ENCODE peak calls at places on chromosomes 3 and 15, in seven cellular contexts. Q is DND-41, E is PC-3, F is GM23248, A is HepG2, U is mammary epithelial cell, C is neural progenitor cell. I is an unnamed sample. For H3K4me1 and H3K9me3, the result is how much of the 10 kb centered on the place peaks cover.

GRCh38 chr15:85976986-85977385 is 102.7 kb upstream of the AGBL1 start:
- DNase-seq in Q (no peak), E (peak), F (peak), A (no peak), U (peak), C (no peak), I (no peak)

GRCh38 chr15:98705070-98705469 is 56.7 kb downstream of the IGF1R start:
- DNase-seq in Q (no peak), E (no peak), F (no peak), A (no peak), U (no peak), C (no peak), I (no peak)

GRCh38 chr3:18868911-18869689 is 279.2 kb upstream of the KCNH8 start:
- DNase-seq in Q (no peak), E (peak), F (no peak), A (no peak), U (no peak), C (no peak), I (no peak)

GRCh38 chr15:48929611-48930170 is 34.0 kb downstream of the SHC4 start:
- DNase-seq in Q (no peak), E (peak), F (no peak), A (no peak), U (peak), C (peak), I (no peak)

GRCh38 chr3:120448707-120449650 is 1.8 kb downstream of the FSTL1 start:
- DNase-seq in Q (no peak), E (peak), F (peak), A (no peak), U (peak), C (peak), I (no peak)

GRCh38 chr15:72515591-72516389 is 41.7 kb downstream of the ARIH1 start:
- DNase-seq in Q (no peak), E (no peak), F (no peak), A (no peak), U (no peak), C (no peak), I (peak)

GRCh38 chr3:171948674-171949073 is 90.7 kb upstream of the FNDC3B start:
- DNase-seq in Q (no peak), E (peak), F (peak), A (no peak), U (no peak), C (no peak), I (no peak)

GRCh38 chr15:90619468-90619867 is 89.7 kb downstream of the CRTC3 start:
- DNase-seq in Q (no peak), E (no peak), F (no peak), A (no peak), U (no peak), C (no peak), I (no peak)

GRCh38 chr3:25856902-25857518 is 67.1 kb downstream of the OXSM start:
- DNase-seq in Q (peak), E (peak), F (peak), A (peak), U (peak), C (peak), I (peak)

GRCh38 chr3:23404241-23404640 is 201.1 kb downstream of the UBE2E2 start:
- DNase-seq in Q (no peak), E (peak), F (no peak), A (no peak), U (peak), C (no peak), I (no peak)

GRCh38 chr15:28886431-28887343 is 913 bp downstream of the APBA2 start:
- DNase-seq in Q (no peak), E (no peak), F (no peak), A (no peak), U (no peak), C (peak), I (no peak)

GRCh38 chr15:62782100-62782791 is 260.3 kb upstream of the TPM1 start:
- DNase-seq in Q (peak), E (peak), F (peak), A (peak), U (peak), C (peak), I (peak)

GRCh38 chr15:71131601-71132357 is 16.5 kb downstream of the THSD4 start:
- DNase-seq in Q (no peak), E (peak), F (peak), A (no peak), U (peak), C (no peak), I (no peak)

GRCh38 chr3:172918568-172919296 is 168.2 kb downstream of the ECT2 start:
- DNase-seq in Q (no peak), E (no peak), F (no peak), A (no peak), U (no peak), C (no peak), I (no peak)

GRCh38 chr3:140910860-140911259 is 30.8 kb upstream of the SLC25A36 start:
- DNase-seq in Q (no peak), E (peak), F (peak), A (no peak), U (no peak), C (peak), I (peak)

GRCh38 chr3:27289769-27290413 is 79.3 kb downstream of the NEK10 start:
- DNase-seq in Q (no peak), E (peak), F (peak), A (no peak), U (no peak), C (no peak), I (no peak)

GRCh38 chr3:150497956-150498355 is 48.3 kb downstream of the SERP1 start:
- DNase-seq in Q (no peak), E (peak), F (peak), A (no peak), U (peak), C (no peak), I (peak)

GRCh38 chr3:12948371-12948770 is 107.0 kb upstream of the RPL32 start:
- DNase-seq in Q (no peak), E (no peak), F (peak), A (no peak), U (peak), C (no peak), I (no peak)

GRCh38 chr3:171446801-171447578 is 13.2 kb downstream of the TNIK start:
- DNase-seq in Q (no peak), E (peak), F (peak), A (no peak), U (peak), C (no peak), I (peak)

GRCh38 chr3:134630506-134630905 is 20.3 kb downstream of the KY start:
- DNase-seq in Q (no peak), E (peak), F (peak), A (no peak), U (no peak), C (no peak), I (no peak)

GRCh38 chr15:94105760-94106159 is 125.6 kb upstream of the MCTP2 start:
- DNase-seq in Q (peak), E (no peak), F (peak), A (peak), U (peak), C (no peak), I (no peak)

GRCh38 chr15:41018534-41018933 is 65.3 kb downstream of the CHAC1 start:
- DNase-seq in Q (no peak), E (peak), F (peak), A (no peak), U (peak), C (peak), I (peak)

GRCh38 chr15:81378438-81378837 is 4.4 kb upstream of the TMC3 start:
- DNase-seq in Q (no peak), E (no peak), F (no peak), A (no peak), U (no peak), C (no peak), I (no peak)

GRCh38 chr3:120791958-120792357 is 49.4 kb downstream of the GTF2E1 start:
- DNase-seq in Q (no peak), E (peak), F (peak), A (no peak), U (peak), C (no peak), I (peak)

GRCh38 chr15:92636950-92637481 is 18.6 kb downstream of the FAM174B start:
- DNase-seq in Q (no peak), E (peak), F (no peak), A (no peak), U (peak), C (no peak), I (no peak)

GRCh38 chr3:110062711-110063110 is 725.4 kb upstream of the DPPA4 start:
- DNase-seq in Q (no peak), E (no peak), F (peak), A (no peak), U (no peak), C (no peak), I (no peak)

GRCh38 chr3:33317963-33318708 is 40.9 kb downstream of the FBXL2 start:
- DNase-seq in Q (no peak), E (peak), F (no peak), A (peak), U (no peak), C (no peak), I (peak)

GRCh38 chr3:79392479-79392878 is 375.3 kb downstream of the ROBO1 start:
- DNase-seq in Q (no peak), E (no peak), F (peak), A (no peak), U (peak), C (no peak), I (no peak)

GRCh38 chr15:49715213-49715612 is 94.4 kb downstream of the DTWD1 start:
- DNase-seq in Q (no peak), E (no peak), F (no peak), A (no peak), U (no peak), C (no peak), I (no peak)

GRCh38 chr3:10189557-10190374 is 25.0 kb downstream of the IRAK2 start:
- DNase-seq in Q (no peak), E (peak), F (peak), A (no peak), U (peak), C (no peak), I (peak)

GRCh38 chr15:67680645-67681044 is 138.1 kb downstream of the MAP2K5 start:
- DNase-seq in Q (peak), E (no peak), F (no peak), A (no peak), U (peak), C (no peak), I (peak)

GRCh38 chr15:72495007-72495406 is 20.9 kb downstream of the ARIH1 start:
- DNase-seq in Q (no peak), E (no peak), F (no peak), A (no peak), U (no peak), C (no peak), I (no peak)

GRCh38 chr3:48279926-48280325 is 39.0 kb downstream of the ZNF589 start:
- DNase-seq in Q (no peak), E (no peak), F (peak), A (no peak), U (no peak), C (no peak), I (no peak)

GRCh38 chr3:99965077-99965476 is 147.4 kb downstream of the CMSS1 start:
- DNase-seq in Q (no peak), E (peak), F (peak), A (no peak), U (peak), C (no peak), I (no peak)

GRCh38 chr15:26628879-26629529 is 143.9 kb downstream of the GABRB3 start:
- DNase-seq in Q (no peak), E (peak), F (no peak), A (no peak), U (no peak), C (peak), I (no peak)

GRCh38 chr3:174270841-174271240 is 588.3 kb upstream of the NAALADL2 start:
- DNase-seq in Q (no peak), E (peak), F (peak), A (no peak), U (peak), C (no peak), I (no peak)

GRCh38 chr3:197234947-197235914 is 63.2 kb downstream of the DLG1 start:
- DNase-seq in Q (no peak), E (no peak), F (no peak), A (no peak), U (no peak), C (no peak), I (no peak)

GRCh38 chr3:125117631-125118191 is 61.9 kb upstream of the HEG1 start:
- DNase-seq in Q (no peak), E (no peak), F (no peak), A (no peak), U (no peak), C (no peak), I (no peak)

GRCh38 chr3:153404157-153404556 is 242.1 kb downstream of the RAP2B start:
- DNase-seq in Q (no peak), E (no peak), F (peak), A (no peak), U (no peak), C (no peak), I (no peak)

GRCh38 chr3:15271785-15272381 is 60.5 kb downstream of the SH3BP5 start:
- DNase-seq in Q (peak), E (no peak), F (no peak), A (no peak), U (no peak), C (no peak), I (no peak)
- H3K4me1 ChIP-seq in Q (half or more), E (under half), F (under half), A (under half), U (under half), C (under half), I (under half)

GRCh38 chr15:79091204-79091867 is 756 bp upstream of the RASGRF1 start:
- DNase-seq in Q (no peak), E (no peak), F (peak), A (no peak), U (peak), C (peak), I (peak)

GRCh38 chr15:79090487-79091203 is at the start of gene RASGRF1:
- DNase-seq in Q (no peak), E (no peak), F (peak), A (no peak), U (peak), C (peak), I (peak)

GRCh38 chr15:79089331-79089889 is 1.2 kb downstream of the RASGRF1 start:
- DNase-seq in Q (no peak), E (no peak), F (no peak), A (no peak), U (no peak), C (peak), I (no peak)

GRCh38 chr15:79088426-79089205 is 2.0 kb downstream of the RASGRF1 start:
- DNase-seq in Q (peak), E (no peak), F (no peak), A (no peak), U (no peak), C (no peak), I (no peak)

DNA sequence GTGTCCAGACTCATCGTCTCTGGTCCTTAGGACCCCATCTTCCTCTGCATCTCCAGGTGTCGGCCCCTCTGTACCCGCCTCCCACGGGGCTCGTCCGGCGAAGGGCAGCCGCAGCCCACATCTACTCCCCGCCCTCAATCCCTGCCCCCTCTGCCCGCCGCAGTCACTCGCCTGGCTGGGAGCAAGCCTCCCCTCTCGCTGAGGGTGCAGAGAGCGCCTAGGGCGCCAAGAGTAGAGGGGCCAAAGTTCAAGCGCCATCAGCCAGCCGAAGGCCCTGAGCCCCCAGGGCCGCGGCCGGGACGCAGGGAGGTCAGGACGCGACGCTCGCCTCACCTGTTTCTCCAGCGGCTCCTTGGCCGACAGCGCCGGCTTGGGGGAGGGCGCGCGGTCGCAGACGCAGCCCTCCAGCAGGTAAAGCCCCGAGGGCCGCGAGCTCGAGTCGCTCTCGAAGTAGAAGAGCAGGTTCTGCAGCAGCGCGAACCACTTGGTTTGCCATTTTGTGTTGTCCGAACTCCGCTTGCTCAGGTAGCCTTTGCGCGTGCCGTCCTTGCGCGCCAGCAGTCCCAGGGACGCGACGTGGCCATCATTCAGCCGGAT is 592 bp downstream of the RASGRF1 start:
- DNase-seq in Q (no peak), E (no peak), F (no peak), A (no peak), U (peak), C (peak), I (peak)
- TF ChIP-seq EZH2 in Q (no peak), E (no peak), F (peak), A (no peak), U (no peak), C (peak), I (peak)

DNA sequence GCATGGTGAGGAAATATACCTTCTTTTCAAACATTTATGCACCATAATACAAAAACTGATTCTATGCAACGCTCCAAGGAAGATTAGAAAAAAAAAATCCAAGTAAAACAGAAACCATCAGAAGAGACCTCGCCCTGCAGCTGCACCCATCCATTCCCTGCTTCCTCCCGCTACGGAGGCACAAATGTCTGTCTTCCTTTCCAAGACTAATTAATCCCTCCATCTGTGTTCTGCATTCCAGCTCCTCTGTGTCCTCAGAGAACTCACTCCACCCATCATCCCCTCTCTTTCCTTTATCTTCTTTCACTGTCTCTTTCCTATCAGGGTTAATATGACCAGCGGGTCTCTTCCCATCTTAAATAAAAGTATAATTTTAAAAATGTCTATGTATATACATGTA is 196.1 kb downstream of the ADAMTSL3 start:
- DNase-seq in Q (no peak), E (no peak), F (no peak), A (no peak), U (no peak), C (peak), I (no peak)
- H3K9me3 ChIP-seq in Q (under half), E (under half), F (under half), A (under half), U (under half), C (under half), I (under half)

DNA sequence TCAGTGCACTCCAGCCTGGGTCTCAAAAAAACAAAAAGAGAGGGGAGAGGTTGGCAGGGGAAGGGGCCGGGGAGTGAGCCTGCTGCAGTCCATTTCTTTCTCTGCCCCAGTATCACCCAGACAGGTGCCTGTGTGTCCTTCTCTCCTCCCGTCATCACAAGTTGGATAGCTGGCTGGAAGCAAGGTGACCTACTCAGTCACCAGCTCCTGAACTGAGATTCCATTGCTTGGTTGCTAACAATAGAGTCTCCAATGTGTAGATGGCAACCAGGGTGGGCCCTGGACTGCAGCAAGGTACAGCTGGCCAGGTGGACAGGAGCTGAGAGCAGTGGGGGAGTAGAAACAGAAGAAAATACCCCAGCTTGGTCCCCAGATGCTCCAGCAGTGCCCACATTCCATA is 4.6 kb downstream of the LRRC2 start:
- DNase-seq in Q (no peak), E (no peak), F (no peak), A (no peak), U (no peak), C (no peak), I (no peak)
- H3K4me1 ChIP-seq in Q (under half), E (under half), F (under half), A (under half), U (under half), C (under half), I (under half)

GRCh38 chr15:57296473-57297162 is 79.7 kb upstream of the CGNL1 start:
- DNase-seq in Q (no peak), E (no peak), F (no peak), A (no peak), U (peak), C (no peak), I (no peak)
- TF ChIP-seq EZH2 in Q (no peak), E (no peak), F (no peak), A (no peak), U (no peak), C (no peak), I (no peak)

DNA sequence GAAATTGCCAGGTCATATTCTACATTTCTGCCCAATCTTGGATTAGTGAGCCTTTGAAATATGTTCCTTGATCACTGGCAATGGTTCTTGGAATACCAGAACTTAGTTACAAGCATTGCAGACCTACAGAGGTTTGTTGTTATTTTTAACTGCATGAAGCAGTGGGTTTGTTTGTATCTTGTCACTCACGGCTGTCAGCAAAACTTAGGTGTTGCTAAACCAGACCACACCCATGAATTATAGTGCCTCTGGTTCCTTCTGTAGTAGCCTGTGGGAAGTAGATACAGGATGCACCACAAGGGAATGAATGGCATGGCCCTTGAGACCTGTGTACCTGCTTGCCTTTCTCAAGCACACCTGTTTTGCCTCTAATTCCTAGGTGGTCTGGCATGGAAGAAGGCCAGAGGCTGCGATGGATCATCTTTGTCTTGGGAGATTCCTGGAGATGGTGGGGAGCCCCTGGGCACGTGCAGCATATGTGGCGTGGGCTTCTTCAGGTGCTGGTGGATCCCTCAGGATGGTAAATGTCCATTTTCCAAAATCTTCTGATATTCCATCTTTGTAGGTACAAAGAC is 138.8 kb downstream of the SNRPN start:
- DNase-seq in Q (no peak), E (no peak), F (no peak), A (no peak), U (no peak), C (no peak), I (no peak)
- H3K9me3 ChIP-seq in Q (under half), E (under half), F (under half), A (half or more), U (under half), C (under half), I (under half)

GRCh38 chr3:188296761-188297689 is 143.1 kb downstream of the LPP start:
- DNase-seq in Q (no peak), E (peak), F (peak), A (peak), U (peak), C (no peak), I (peak)
- H3K4me1 ChIP-seq in Q (under half), E (half or more), F (half or more), A (half or more), U (half or more), C (half or more), I (under half)